ENCODE peak calls at places on chromosome 9, in four cellular contexts. One of them, this sample, is unnamed. For H3K4me1 and H3K36me3, the result is how much of the 10 kb centered on the place peaks cover.

GRCh38 chr9:12884736-12885395 is 110.0 kb downstream of the LURAP1L start:
- DNase-seq in CD8-positive, alpha-beta memory T cell: no peak
- DNase-seq in K562: no peak
- DNase-seq in mesendoderm: peak
- DNase-seq in this sample: no peak

GRCh38 chr9:136295055-136295454 is 8.8 kb downstream of the CCDC187 start:
- DNase-seq in mesendoderm: no peak
- DNase-seq in K562: no peak
- DNase-seq in CD8-positive, alpha-beta memory T cell: no peak
- DNase-seq in this sample: no peak

GRCh38 chr9:106619211-106619610 is 243.8 kb upstream of the ZNF462 start:
- DNase-seq in K562: no peak
- DNase-seq in mesendoderm: no peak
- DNase-seq in CD8-positive, alpha-beta memory T cell: no peak
- DNase-seq in this sample: no peak

GRCh38 chr9:28866951-28867350 is 1293.7 kb upstream of the C9orf72 start:
- DNase-seq in CD8-positive, alpha-beta memory T cell: no peak
- DNase-seq in mesendoderm: no peak
- DNase-seq in K562: no peak
- DNase-seq in this sample: no peak

GRCh38 chr9:79189511-79189924 is 382.2 kb upstream of the TLE4 start:
- DNase-seq in mesendoderm: no peak
- DNase-seq in CD8-positive, alpha-beta memory T cell: no peak
- DNase-seq in K562: no peak
- DNase-seq in this sample: no peak

GRCh38 chr9:34628656-34629491 is at the start of gene ARID3C:
- DNase-seq in mesendoderm: no peak
- DNase-seq in CD8-positive, alpha-beta memory T cell: peak
- DNase-seq in K562: peak
- DNase-seq in this sample: no peak

GRCh38 chr9:135166566-135166965 is 79.1 kb downstream of the OLFM1 start:
- DNase-seq in K562: peak
- DNase-seq in mesendoderm: no peak
- DNase-seq in CD8-positive, alpha-beta memory T cell: no peak
- DNase-seq in this sample: no peak

GRCh38 chr9:694499-695154 is 146.9 kb upstream of the DMRT1 start:
- DNase-seq in CD8-positive, alpha-beta memory T cell: no peak
- DNase-seq in mesendoderm: no peak
- DNase-seq in K562: no peak
- DNase-seq in this sample: no peak

GRCh38 chr9:34999576-34999975 is 10.0 kb downstream of the DNAJB5 start:
- DNase-seq in mesendoderm: no peak
- DNase-seq in CD8-positive, alpha-beta memory T cell: no peak
- DNase-seq in K562: no peak
- DNase-seq in this sample: no peak

GRCh38 chr9:111039203-111039907 is 1.1 kb upstream of the LPAR1 start:
- DNase-seq in mesendoderm: peak
- DNase-seq in K562: no peak
- DNase-seq in CD8-positive, alpha-beta memory T cell: no peak
- DNase-seq in this sample: no peak

GRCh38 chr9:107545036-107545435 is 55.5 kb upstream of the KLF4 start:
- DNase-seq in CD8-positive, alpha-beta memory T cell: no peak
- DNase-seq in mesendoderm: peak
- DNase-seq in K562: no peak
- DNase-seq in this sample: peak

GRCh38 chr9:89483592-89484474 is 14.1 kb downstream of the SEMA4D start:
- DNase-seq in K562: no peak
- DNase-seq in CD8-positive, alpha-beta memory T cell: peak
- DNase-seq in mesendoderm: no peak
- DNase-seq in this sample: no peak

DNA sequence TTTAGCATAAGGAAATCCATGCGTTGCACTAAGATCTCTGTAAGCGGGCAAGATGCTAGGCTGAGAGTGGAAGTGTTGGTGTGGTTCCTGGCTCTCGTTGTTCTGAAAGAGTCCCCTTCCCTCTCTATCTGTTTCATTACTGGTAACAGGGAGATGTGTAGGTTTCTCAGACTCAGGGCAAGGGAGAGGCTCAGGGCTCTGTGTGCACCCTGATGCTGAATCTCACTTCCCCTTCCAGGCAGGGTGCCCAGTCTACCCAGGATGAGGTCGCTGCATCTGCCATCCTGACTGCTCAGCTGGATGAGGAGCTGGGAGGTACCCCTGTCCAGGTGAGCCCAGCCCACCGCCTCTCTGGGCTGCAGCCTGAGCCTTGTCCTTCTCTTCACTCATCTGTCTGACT is 45.7 kb downstream of the STOM start:
- DNase-seq in K562: no peak
- DNase-seq in CD8-positive, alpha-beta memory T cell: no peak
- DNase-seq in mesendoderm: no peak
- DNase-seq in this sample: no peak
- H3K4me3 ChIP-seq in K562: no peak
- H3K4me3 ChIP-seq in CD8-positive, alpha-beta memory T cell: no peak
- H3K4me3 ChIP-seq in mesendoderm: no peak
- H3K4me3 ChIP-seq in this sample: no peak

DNA sequence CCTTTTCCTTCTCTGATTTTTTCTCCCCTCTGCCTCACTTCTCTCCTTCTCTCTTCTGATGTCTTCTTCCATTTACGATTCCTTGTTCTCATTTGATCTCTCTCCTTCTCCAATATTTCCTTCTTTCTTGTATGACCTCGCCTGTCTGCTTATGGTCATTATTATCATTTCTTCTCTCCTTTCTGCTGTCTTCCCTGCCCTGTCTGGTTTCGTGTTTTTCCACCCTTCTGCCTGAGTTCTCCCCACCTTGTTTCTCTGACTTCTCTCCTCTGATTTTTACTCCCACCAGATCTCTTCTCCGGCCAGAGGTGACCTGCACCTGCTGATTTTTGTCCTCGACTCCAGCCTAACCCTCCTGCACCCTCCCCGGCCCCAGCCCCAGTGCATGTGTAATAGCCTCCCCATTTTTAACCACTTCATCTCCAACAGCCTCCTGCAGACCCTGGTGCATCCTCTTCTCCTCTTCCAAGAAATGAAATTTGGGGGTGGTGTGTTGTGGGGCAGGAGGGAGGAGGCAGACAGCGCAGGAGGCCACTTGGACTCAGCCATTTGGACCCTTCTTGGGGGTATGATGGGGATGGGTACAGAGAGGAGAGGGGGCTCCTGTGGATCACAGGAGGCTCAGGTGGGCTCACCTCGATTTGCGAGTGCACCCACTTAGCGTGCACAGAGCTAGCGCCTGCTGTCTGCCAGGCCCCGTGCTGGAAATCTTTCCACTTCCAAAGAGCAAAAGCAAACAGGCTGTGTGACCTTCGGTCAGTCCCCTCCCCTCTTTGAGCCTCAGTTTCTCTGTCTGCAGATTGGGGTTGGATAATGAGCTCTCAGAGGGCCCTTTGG is 32.5 kb downstream of the GSN start:
- DNase-seq in CD8-positive, alpha-beta memory T cell: no peak
- DNase-seq in K562: no peak
- DNase-seq in mesendoderm: no peak
- DNase-seq in this sample: no peak
- H3K4me1 ChIP-seq in CD8-positive, alpha-beta memory T cell: under half
- H3K4me1 ChIP-seq in K562: under half
- H3K4me1 ChIP-seq in mesendoderm: under half
- H3K4me1 ChIP-seq in this sample: under half

GRCh38 chr9:130405657-130406257 is 39.0 kb upstream of the ASS1 start:
- DNase-seq in CD8-positive, alpha-beta memory T cell: no peak
- DNase-seq in mesendoderm: no peak
- DNase-seq in K562: no peak
- DNase-seq in this sample: no peak
- H3K36me3 ChIP-seq in CD8-positive, alpha-beta memory T cell: under half
- H3K36me3 ChIP-seq in mesendoderm: under half
- H3K36me3 ChIP-seq in K562: under half
- H3K36me3 ChIP-seq in this sample: under half

DNA sequence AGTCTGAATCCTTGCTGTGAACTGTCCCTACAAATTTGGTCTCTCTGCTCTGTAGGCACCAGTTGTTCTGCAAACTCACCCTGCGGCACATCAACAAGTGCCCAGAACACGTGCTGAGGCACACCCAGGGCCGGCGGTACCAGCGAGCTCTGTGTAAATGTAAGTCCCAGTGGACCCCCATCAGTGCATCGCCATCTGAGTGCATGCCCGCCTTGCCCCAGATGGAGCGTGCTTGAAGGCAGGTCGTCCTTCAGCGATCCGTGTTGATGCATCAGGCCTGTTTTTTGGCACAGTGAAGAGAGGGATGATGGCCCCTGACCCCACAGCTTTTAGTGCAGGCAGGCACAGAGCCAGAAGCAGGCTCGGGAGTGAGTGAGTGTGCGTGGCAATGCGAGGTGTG is 1.3 kb downstream of the SURF2 start:
- DNase-seq in CD8-positive, alpha-beta memory T cell: no peak
- DNase-seq in mesendoderm: no peak
- DNase-seq in K562: no peak
- DNase-seq in this sample: no peak
- H3K4me3 ChIP-seq in CD8-positive, alpha-beta memory T cell: peak
- H3K4me3 ChIP-seq in mesendoderm: no peak
- H3K4me3 ChIP-seq in K562: peak
- H3K4me3 ChIP-seq in this sample: peak

GRCh38 chr9:113580041-113580953 is 116.8 kb downstream of the RGS3 start:
- DNase-seq in K562: no peak
- DNase-seq in mesendoderm: no peak
- DNase-seq in CD8-positive, alpha-beta memory T cell: peak
- DNase-seq in this sample: no peak

GRCh38 chr9:113577525-113578261 is 114.2 kb downstream of the RGS3 start:
- DNase-seq in mesendoderm: no peak
- DNase-seq in K562: peak
- DNase-seq in CD8-positive, alpha-beta memory T cell: no peak
- DNase-seq in this sample: no peak

GRCh38 chr9:113579270-113580040 is 115.9 kb downstream of the RGS3 start:
- DNase-seq in K562: no peak
- DNase-seq in mesendoderm: no peak
- DNase-seq in CD8-positive, alpha-beta memory T cell: peak
- DNase-seq in this sample: no peak

GRCh38 chr9:113578877-113579269 is 115.3 kb downstream of the RGS3 start:
- DNase-seq in CD8-positive, alpha-beta memory T cell: peak
- DNase-seq in mesendoderm: no peak
- DNase-seq in K562: peak
- DNase-seq in this sample: no peak

GRCh38 chr9:113578279-113578865 is 114.8 kb downstream of the RGS3 start:
- DNase-seq in CD8-positive, alpha-beta memory T cell: no peak
- DNase-seq in mesendoderm: no peak
- DNase-seq in K562: no peak
- DNase-seq in this sample: no peak
- H3K4me1 ChIP-seq in CD8-positive, alpha-beta memory T cell: half or more
- H3K4me1 ChIP-seq in mesendoderm: under half
- H3K4me1 ChIP-seq in K562: under half
- H3K4me1 ChIP-seq in this sample: under half

DNA sequence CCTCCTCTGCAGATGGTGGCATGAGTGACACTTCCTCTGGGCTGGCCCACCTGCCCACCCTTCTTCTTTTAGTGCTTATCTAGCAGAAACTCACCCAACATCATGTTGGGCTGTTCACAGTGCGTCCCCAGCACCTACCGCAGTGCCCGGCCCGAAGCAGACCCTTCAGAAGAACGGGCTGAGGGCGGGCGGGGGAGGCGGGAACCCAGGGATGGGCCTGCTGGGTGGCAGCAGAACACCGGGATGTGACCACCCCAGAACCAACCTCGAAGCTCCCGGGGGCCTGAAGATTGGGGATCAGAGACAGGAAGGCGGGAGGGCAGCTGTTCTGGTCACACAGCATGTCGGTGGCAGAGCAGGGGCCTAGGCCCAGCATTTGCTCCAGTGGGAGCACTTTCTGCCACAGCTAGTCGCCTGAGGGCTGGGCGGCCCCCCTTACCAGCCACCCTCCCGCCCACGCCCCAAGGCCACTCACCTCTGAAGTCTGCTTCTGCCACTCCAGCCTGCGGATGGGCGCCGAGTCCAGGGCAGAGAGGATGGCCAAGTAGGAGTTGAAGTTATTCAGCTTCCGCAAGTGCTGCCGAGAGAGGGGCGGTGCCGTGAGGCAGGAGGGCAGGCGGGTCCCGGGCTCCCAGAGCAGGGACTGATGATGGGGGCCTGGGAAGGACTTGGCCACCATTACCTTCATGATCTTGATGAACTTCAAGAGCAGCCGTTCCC is 38.7 kb downstream of the PRRT1B start:
- DNase-seq in CD8-positive, alpha-beta memory T cell: no peak
- DNase-seq in mesendoderm: no peak
- DNase-seq in K562: no peak
- DNase-seq in this sample: no peak
- H3K36me3 ChIP-seq in CD8-positive, alpha-beta memory T cell: under half
- H3K36me3 ChIP-seq in mesendoderm: under half
- H3K36me3 ChIP-seq in K562: under half
- H3K36me3 ChIP-seq in this sample: under half

GRCh38 chr9:92804727-92805126 is 40.1 kb upstream of the BICD2 start:
- DNase-seq in CD8-positive, alpha-beta memory T cell: no peak
- DNase-seq in K562: no peak
- DNase-seq in mesendoderm: peak
- DNase-seq in this sample: no peak

GRCh38 chr9:92807757-92808725 is 43.4 kb upstream of the BICD2 start:
- DNase-seq in mesendoderm: no peak
- DNase-seq in K562: no peak
- DNase-seq in CD8-positive, alpha-beta memory T cell: peak
- DNase-seq in this sample: no peak

GRCh38 chr9:92808726-92809451 is 44.3 kb upstream of the BICD2 start:
- DNase-seq in CD8-positive, alpha-beta memory T cell: peak
- DNase-seq in mesendoderm: peak
- DNase-seq in K562: peak
- DNase-seq in this sample: peak

GRCh38 chr9:92807031-92807756 is 42.6 kb upstream of the BICD2 start:
- DNase-seq in K562: no peak
- DNase-seq in mesendoderm: no peak
- DNase-seq in CD8-positive, alpha-beta memory T cell: peak
- DNase-seq in this sample: no peak
- H3K4me3 ChIP-seq in K562: no peak
- H3K4me3 ChIP-seq in mesendoderm: no peak
- H3K4me3 ChIP-seq in CD8-positive, alpha-beta memory T cell: no peak
- H3K4me3 ChIP-seq in this sample: no peak

GRCh38 chr9:120920495-120921178 is 6.0 kb downstream of the TRAF1 start:
- DNase-seq in mesendoderm: peak
- DNase-seq in CD8-positive, alpha-beta memory T cell: no peak
- DNase-seq in K562: no peak
- DNase-seq in this sample: no peak
- H3K4me1 ChIP-seq in mesendoderm: under half
- H3K4me1 ChIP-seq in CD8-positive, alpha-beta memory T cell: half or more
- H3K4me1 ChIP-seq in K562: under half
- H3K4me1 ChIP-seq in this sample: under half

DNA sequence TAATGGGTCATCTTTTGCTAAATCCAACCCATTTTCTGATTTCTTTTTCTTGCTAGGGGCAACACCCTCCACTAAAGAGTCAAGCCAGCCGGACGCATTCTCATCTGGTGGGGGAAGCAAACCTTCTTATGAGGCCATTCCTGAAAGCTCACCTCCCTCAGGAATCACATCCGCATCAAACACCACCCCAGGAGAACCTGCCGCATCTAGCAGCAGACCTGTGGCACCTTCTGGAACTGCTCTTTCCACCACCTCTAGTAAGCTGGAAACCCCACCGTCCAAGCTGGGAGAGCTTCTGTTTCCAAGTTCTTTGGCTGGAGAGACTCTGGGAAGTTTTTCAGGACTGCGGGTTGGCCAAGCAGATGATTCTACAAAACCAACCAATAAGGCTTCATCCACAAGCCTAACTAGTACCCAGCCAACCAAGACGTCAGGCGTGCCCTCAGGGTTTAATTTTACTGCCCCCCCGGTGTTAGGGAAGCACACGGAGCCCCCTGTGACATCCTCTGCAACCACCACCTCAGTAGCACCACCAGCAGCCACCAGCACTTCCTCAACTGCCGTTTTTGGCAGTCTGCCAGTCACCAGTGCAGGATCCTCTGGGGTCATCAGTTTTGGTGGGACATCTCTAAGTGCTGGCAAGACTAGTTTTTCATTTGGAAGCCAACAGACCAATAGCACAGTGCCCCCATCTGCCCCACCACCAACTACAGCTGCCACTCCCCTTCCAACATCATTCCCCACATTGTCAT is 72.0 kb downstream of the NUP214 start:
- DNase-seq in CD8-positive, alpha-beta memory T cell: no peak
- DNase-seq in mesendoderm: no peak
- DNase-seq in K562: peak
- DNase-seq in this sample: no peak
- H3K36me3 ChIP-seq in CD8-positive, alpha-beta memory T cell: under half
- H3K36me3 ChIP-seq in mesendoderm: under half
- H3K36me3 ChIP-seq in K562: half or more
- H3K36me3 ChIP-seq in this sample: half or more